ENCODE peak calls at places on chromosomes 2 and 18, in ten cellular contexts. O is cardiac muscle cell; E is IMR-90; Y is lower lobe of right lung; S is A549; J is tibial artery; C is colonic mucosa; X is mammary epithelial cell; W is DND-41; V is CD4-positive, CD25-positive, alpha-beta regulatory T cell. L is an unnamed sample. For H3K4me1, the result is how much of the 10 kb centered on the place peaks cover.

GRCh38 chr18:14767474-14767873 is 19.5 kb downstream of the ANKRD30B start:
- DNase-seq in X (no peak), J (no peak), O (no peak), W (no peak), E (no peak), C (no peak), V (no peak), S (no peak), Y (no peak), L (no peak)

GRCh38 chr2:190334479-190335224 is 8.7 kb upstream of the INPP1 start:
- DNase-seq in W (no peak), S (peak), O (no peak), Y (no peak), V (no peak), C (peak), E (no peak), J (no peak), X (no peak), L (no peak)

GRCh38 chr2:19949071-19949470 is 40.8 kb downstream of the WDR35 start:
- DNase-seq in Y (no peak), C (no peak), W (no peak), O (no peak), E (peak), V (no peak), X (no peak), S (no peak), J (no peak), L (no peak)

GRCh38 chr2:136378712-136379595 is 261.0 kb upstream of the CXCR4 start:
- DNase-seq in Y (no peak), J (no peak), E (peak), O (peak), V (peak), X (peak), C (peak), S (peak), W (peak), L (peak)

GRCh38 chr2:100246163-100247145 is 75.8 kb downstream of the LONRF2 start:
- DNase-seq in E (no peak), C (no peak), W (peak), X (no peak), Y (no peak), S (peak), O (no peak), V (peak), J (no peak), L (peak)

GRCh38 chr2:229339613-229340012 is 68.5 kb upstream of the PID1 start:
- DNase-seq in C (no peak), S (peak), J (no peak), Y (no peak), V (no peak), E (no peak), W (no peak), X (no peak), O (no peak), L (no peak)

GRCh38 chr18:41965856-41966255 is 10.8 kb downstream of the PIK3C3 start:
- DNase-seq in X (no peak), W (no peak), V (no peak), C (no peak), Y (no peak), J (no peak), S (no peak), O (no peak), E (no peak), L (no peak)

GRCh38 chr2:235264121-235264493 is 229.7 kb upstream of the AGAP1 start:
- DNase-seq in S (peak), W (no peak), J (no peak), Y (no peak), V (no peak), O (no peak), E (no peak), C (no peak), X (no peak), L (peak)

GRCh38 chr18:79738565-79739439 is 58.9 kb upstream of the KCNG2 start:
- DNase-seq in C (no peak), S (no peak), J (peak), O (no peak), W (no peak), Y (no peak), V (no peak), X (no peak), E (no peak), L (no peak)

GRCh38 chr18:42931501-42931900 is 184.0 kb downstream of the RIT2 start:
- DNase-seq in Y (no peak), J (no peak), W (no peak), C (no peak), O (no peak), S (no peak), X (no peak), V (no peak), E (peak), L (no peak)

GRCh38 chr2:15779381-15780041 is 160.8 kb upstream of the MYCN start:
- DNase-seq in Y (no peak), S (no peak), W (no peak), X (no peak), C (no peak), J (no peak), E (no peak), O (no peak), V (no peak), L (no peak)

GRCh38 chr2:18799397-18799796 is 210.0 kb upstream of the NT5C1B start:
- DNase-seq in W (no peak), C (no peak), O (no peak), X (no peak), S (no peak), J (no peak), Y (no peak), E (peak), V (no peak), L (no peak)

GRCh38 chr2:46329803-46330775 is 32.9 kb downstream of the EPAS1 start:
- DNase-seq in W (no peak), S (peak), X (peak), V (no peak), C (no peak), E (peak), O (no peak), Y (no peak), J (no peak), L (no peak)

GRCh38 chr18:46335551-46336059 is 231.4 kb downstream of the HAUS1 start:
- DNase-seq in S (no peak), E (no peak), W (peak), Y (no peak), V (no peak), O (peak), X (no peak), J (peak), C (no peak), L (no peak)

GRCh38 chr2:240392948-240393830 is 42.3 kb upstream of the GPC1 start:
- DNase-seq in Y (peak), W (no peak), O (no peak), C (no peak), V (no peak), E (no peak), X (no peak), J (peak), S (no peak), L (no peak)

GRCh38 chr18:35949903-35950627 is 22.4 kb upstream of the RMP24 start:
- DNase-seq in S (peak), J (peak), E (peak), V (peak), Y (peak), X (peak), C (peak), O (peak), W (peak), L (no peak)

GRCh38 chr2:238967031-238967977 is 119.4 kb downstream of the TWIST2 start:
- DNase-seq in V (no peak), O (no peak), Y (no peak), X (no peak), J (peak), W (no peak), S (no peak), C (peak), E (no peak), L (no peak)

GRCh38 chr2:105179469-105180372 is 61.8 kb upstream of the GPR45 start:
- DNase-seq in E (peak), J (no peak), O (peak), Y (peak), V (no peak), C (peak), S (peak), W (no peak), X (peak), L (peak)

GRCh38 chr2:85589982-85590791 is 5.4 kb upstream of the RNF181 start:
- DNase-seq in J (no peak), Y (peak), C (no peak), S (no peak), W (no peak), O (no peak), V (no peak), E (peak), X (peak), L (no peak)

GRCh38 chr2:172861163-172861562 is 125.5 kb downstream of the RAPGEF4 start:
- DNase-seq in J (no peak), C (no peak), Y (no peak), O (no peak), W (no peak), V (no peak), X (no peak), S (no peak), E (no peak), L (no peak)

GRCh38 chr2:25286025-25286400 is 55.7 kb downstream of the DNMT3A start:
- DNase-seq in C (peak), W (peak), O (no peak), S (no peak), V (peak), Y (peak), E (no peak), J (no peak), X (no peak), L (no peak)

GRCh38 chr18:24015897-24016631 is 1.5 kb downstream of the TTC39C start:
- DNase-seq in J (no peak), O (no peak), C (no peak), S (no peak), Y (no peak), X (no peak), E (no peak), W (no peak), V (peak), L (no peak)

GRCh38 chr18:22433960-22434359 is 16.2 kb upstream of the CTAGE1 start:
- DNase-seq in Y (no peak), J (no peak), C (no peak), E (peak), X (no peak), V (no peak), S (no peak), W (no peak), O (no peak), L (no peak)

GRCh38 chr2:115782286-115782685 is 1339.8 kb downstream of the DPP10 start:
- DNase-seq in C (no peak), X (no peak), O (no peak), S (no peak), V (no peak), W (no peak), E (no peak), Y (no peak), J (no peak), L (no peak)

GRCh38 chr2:134706587-134707329 is 12.0 kb downstream of the TMEM163 start:
- DNase-seq in S (no peak), V (no peak), Y (no peak), O (no peak), X (peak), J (no peak), E (no peak), C (no peak), W (no peak), L (no peak)

GRCh38 chr2:20613342-20613916 is 37.5 kb downstream of the HS1BP3 start:
- DNase-seq in O (no peak), S (no peak), Y (peak), X (no peak), W (no peak), C (no peak), E (no peak), J (peak), V (no peak), L (no peak)

GRCh38 chr2:226742346-226742745 is 57.3 kb downstream of the IRS1 start:
- DNase-seq in X (no peak), J (peak), W (no peak), C (no peak), O (no peak), E (peak), V (no peak), S (no peak), Y (no peak), L (no peak)

GRCh38 chr2:81528852-81529480 is 1224.4 kb upstream of the LRRTM1 start:
- DNase-seq in O (no peak), V (no peak), Y (no peak), W (no peak), S (no peak), X (no peak), J (no peak), E (no peak), C (no peak), L (no peak)

GRCh38 chr2:17543848-17544645 is 3.6 kb downstream of the VSNL1 start:
- DNase-seq in Y (no peak), V (no peak), S (no peak), E (peak), O (no peak), W (no peak), J (no peak), X (peak), C (no peak), L (no peak)

GRCh38 chr18:48228301-48228715 is 180.9 kb downstream of the ZBTB7C start:
- DNase-seq in O (no peak), X (peak), J (peak), Y (peak), W (peak), V (peak), C (no peak), E (no peak), S (no peak), L (no peak)

GRCh38 chr2:54986266-54986665 is 64.0 kb downstream of the RTN4 start:
- DNase-seq in J (no peak), Y (no peak), W (no peak), C (no peak), O (no peak), S (no peak), X (no peak), E (peak), V (no peak), L (no peak)

GRCh38 chr2:120378605-120379004 is 32.7 kb downstream of the INHBB start:
- DNase-seq in E (no peak), Y (peak), W (no peak), X (no peak), J (no peak), S (no peak), V (no peak), C (no peak), O (no peak), L (no peak)

GRCh38 chr2:235048549-235048948 is 96.7 kb downstream of the SH3BP4 start:
- DNase-seq in X (no peak), C (peak), W (no peak), S (no peak), Y (no peak), J (peak), V (no peak), E (no peak), O (no peak), L (no peak)

GRCh38 chr18:46278481-46279465 is 174.6 kb downstream of the HAUS1 start:
- DNase-seq in S (no peak), E (peak), V (peak), O (peak), X (peak), W (no peak), C (no peak), J (no peak), Y (no peak), L (no peak)

GRCh38 chr2:137525644-137526190 is 438.6 kb upstream of the HNMT start:
- DNase-seq in W (no peak), V (no peak), J (no peak), E (no peak), O (no peak), C (no peak), S (no peak), X (no peak), Y (no peak), L (no peak)

GRCh38 chr2:236743623-236744280 is 174.1 kb downstream of the ACKR3 start:
- DNase-seq in W (no peak), J (no peak), Y (no peak), S (no peak), O (no peak), C (no peak), X (peak), V (no peak), E (peak), L (no peak)

GRCh38 chr2:188085421-188085820 is 206.3 kb upstream of the GULP1 start:
- DNase-seq in X (no peak), S (no peak), V (no peak), C (no peak), E (no peak), O (no peak), J (no peak), Y (no peak), W (no peak), L (no peak)

GRCh38 chr2:108533832-108534576 is at the start of gene LIMS1:
- DNase-seq in S (peak), O (peak), Y (peak), V (peak), J (peak), C (peak), E (peak), X (peak), W (peak), L (peak)

GRCh38 chr18:59461171-59461570 is 102.1 kb upstream of the LMAN1 start:
- DNase-seq in E (no peak), W (no peak), C (no peak), X (no peak), J (no peak), O (no peak), Y (no peak), V (no peak), S (no peak), L (no peak)

GRCh38 chr2:96116879-96117533 is 635 bp upstream of the ADRA2B start:
- DNase-seq in Y (peak), W (no peak), S (peak), X (peak), V (peak), C (peak), J (no peak), O (peak), E (peak), L (no peak)

GRCh38 chr2:177396630-177397460 is 4.3 kb downstream of the AGPS start:
- DNase-seq in J (no peak), W (no peak), C (no peak), V (no peak), X (peak), S (peak), E (peak), Y (no peak), O (no peak), L (no peak)
- H3K4me1 ChIP-seq in J (under half), W (under half), C (under half), V (under half), X (under half), S (half or more), E (under half), Y (half or more), O (under half), L (under half)

GRCh38 chr2:62469558-62469957 is 36.4 kb downstream of the TMEM17 start:
- DNase-seq in X (no peak), E (no peak), W (no peak), S (no peak), O (no peak), C (no peak), J (no peak), V (no peak), Y (no peak), L (no peak)

GRCh38 chr2:62471404-62471803 is 34.6 kb downstream of the TMEM17 start:
- DNase-seq in O (no peak), Y (no peak), S (no peak), V (no peak), E (no peak), J (no peak), W (no peak), C (no peak), X (no peak), L (no peak)

GRCh38 chr2:62472321-62472720 is 33.7 kb downstream of the TMEM17 start:
- DNase-seq in O (no peak), C (no peak), W (no peak), X (no peak), V (no peak), Y (no peak), S (no peak), J (no peak), E (no peak), L (no peak)

GRCh38 chr2:62473428-62473827 is 32.6 kb downstream of the TMEM17 start:
- DNase-seq in X (no peak), O (no peak), E (no peak), C (no peak), S (no peak), W (no peak), Y (no peak), V (no peak), J (no peak), L (no peak)

GRCh38 chr2:62471816-62472215 is 34.2 kb downstream of the TMEM17 start:
- DNase-seq in Y (no peak), X (no peak), J (no peak), E (no peak), S (no peak), W (no peak), V (no peak), O (no peak), C (no peak), L (no peak)
- H3K4me1 ChIP-seq in Y (under half), X (under half), J (under half), E (under half), S (under half), W (under half), V (under half), O (under half), C (under half), L (under half)

DNA sequence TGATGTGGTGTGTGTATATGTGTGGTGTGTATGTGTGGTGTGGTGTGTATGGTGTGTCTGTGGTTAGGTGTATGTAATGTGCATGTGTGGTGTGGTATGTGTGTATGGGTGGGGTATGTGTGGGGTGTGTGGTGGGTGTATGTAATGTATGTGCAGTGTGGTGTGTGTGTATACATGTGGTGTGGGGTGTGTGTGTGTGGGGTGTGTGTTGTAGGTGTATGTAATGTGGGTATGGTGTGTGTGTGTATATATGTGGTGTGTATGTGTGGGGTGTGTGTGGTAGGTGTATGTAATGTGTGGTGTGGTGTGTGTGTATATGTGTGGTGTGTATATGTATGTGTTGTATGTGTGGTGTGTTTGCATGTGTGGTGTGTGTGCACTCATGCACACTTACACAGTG is 84.8 kb upstream of the ID2 start:
- DNase-seq in Y (no peak), V (no peak), S (no peak), O (no peak), E (no peak), W (no peak), J (no peak), C (no peak), X (no peak), L (no peak)
- H3K4me1 ChIP-seq in Y (under half), V (under half), S (under half), O (under half), E (under half), W (under half), J (under half), C (under half), X (under half), L (under half)

GRCh38 chr2:127074936-127075335 is 32.0 kb downstream of the BIN1 start:
- DNase-seq in Y (no peak), E (no peak), S (no peak), V (no peak), W (no peak), O (no peak), X (no peak), C (no peak), J (no peak), L (no peak)
- H3K4me1 ChIP-seq in Y (under half), E (under half), S (under half), V (under half), W (under half), O (under half), X (under half), C (under half), J (under half), L (under half)

L was measured in HCT116.